ENCODE peak calls at places on chromosome 19, in six cellular contexts. M, Z, G, K, P and L are unnamed samples.

GRCh38 chr19:2289714-2290435 is 7.9 kb upstream of the PEAK3 start:
- DNase-seq in Z (no peak), G (no peak), P (no peak), M (no peak), K (peak), L (no peak)

GRCh38 chr19:9565900-9566705 is 18.2 kb downstream of the ZNF121 start:
- DNase-seq in Z (peak), K (no peak), M (peak), G (no peak), P (no peak), L (no peak)

GRCh38 chr19:32666084-32666483 is 8.9 kb downstream of the ANKRD27 start:
- DNase-seq in P (no peak), G (no peak), M (no peak), K (no peak), Z (no peak), L (no peak)

GRCh38 chr19:39845621-39846175 is 481 bp downstream of the FBL start:
- DNase-seq in Z (peak), K (peak), P (peak), M (no peak), G (no peak), L (no peak)

GRCh38 chr19:11013771-11014170 is 52.9 kb downstream of the SMARCA4 start:
- DNase-seq in K (no peak), G (no peak), P (no peak), M (no peak), Z (no peak), L (no peak)

GRCh38 chr19:4518345-4519171 is at the start of gene PLIN4:
- DNase-seq in M (peak), K (peak), G (peak), P (no peak), Z (peak), L (no peak)

GRCh38 chr19:2750739-2751437 is 11.1 kb upstream of the SLC39A3 start:
- DNase-seq in K (no peak), Z (no peak), G (no peak), P (no peak), M (no peak), L (no peak)

GRCh38 chr19:36963262-36963661 is 47.1 kb downstream of the ZNF568 start:
- DNase-seq in K (no peak), P (no peak), G (no peak), Z (no peak), M (no peak), L (no peak)

GRCh38 chr19:1251503-1252220 is 3.3 kb downstream of the MIDN start:
- DNase-seq in Z (no peak), K (no peak), M (no peak), G (no peak), P (no peak), L (no peak)

GRCh38 chr19:35641515-35642151 is at the start of gene ETV2:
- DNase-seq in Z (peak), M (peak), G (no peak), P (no peak), K (peak), L (no peak)

GRCh38 chr19:39032164-39032918 is at the start of gene FBXO27:
- DNase-seq in G (peak), K (peak), Z (peak), P (no peak), M (no peak), L (no peak)

GRCh38 chr19:42872608-42873007 is 6.9 kb downstream of the PSG1 start:
- DNase-seq in K (peak), G (no peak), P (no peak), Z (no peak), M (peak), L (no peak)

GRCh38 chr19:35135389-35135909 is 590 bp upstream of the LGI4 start:
- DNase-seq in Z (peak), K (peak), M (peak), G (peak), P (peak), L (no peak)

GRCh38 chr19:1248454-1249297 is at the start of gene MIDN:
- DNase-seq in P (no peak), K (peak), M (peak), G (peak), Z (peak), L (no peak)

GRCh38 chr19:32022044-32022945 is 323.1 kb upstream of the ZNF507 start:
- DNase-seq in G (no peak), P (no peak), Z (no peak), K (no peak), M (no peak), L (no peak)

GRCh38 chr19:48487944-48488343 is 18.8 kb downstream of the CYTH2 start:
- DNase-seq in Z (peak), P (peak), G (peak), K (peak), M (peak), L (peak)

GRCh38 chr19:51359294-51359693 is 6.9 kb downstream of the ETFB start:
- DNase-seq in K (peak), M (peak), G (no peak), P (no peak), Z (peak), L (peak)

GRCh38 chr19:12867120-12868099 is 13.8 kb downstream of the DNASE2 start:
- DNase-seq in P (no peak), K (peak), Z (peak), G (no peak), M (peak), L (no peak)

GRCh38 chr19:57103573-57104277 is 16.1 kb upstream of the USP29 start:
- DNase-seq in P (peak), G (peak), K (peak), Z (peak), M (peak), L (no peak)

GRCh38 chr19:39154626-39155100 is 29.1 kb downstream of the PAK4 start:
- DNase-seq in P (peak), Z (peak), G (no peak), K (no peak), M (no peak), L (no peak)

GRCh38 chr19:33905473-33905936 is 108.8 kb downstream of the KCTD15 start:
- DNase-seq in M (no peak), K (peak), P (no peak), Z (peak), G (no peak), L (no peak)

GRCh38 chr19:54881884-54882283 is 7.8 kb downstream of the FCAR start:
- DNase-seq in M (no peak), P (no peak), G (no peak), Z (no peak), K (no peak), L (no peak)

GRCh38 chr19:34265221-34265650 is 10.9 kb downstream of the GARRE1 start:
- DNase-seq in K (no peak), Z (no peak), M (no peak), P (no peak), G (no peak), L (no peak)

GRCh38 chr19:1172353-1173159 is 1.5 kb downstream of the SBNO2 start:
- DNase-seq in G (peak), Z (peak), K (peak), M (peak), P (no peak), L (no peak)

GRCh38 chr19:38952395-38953165 is 21.8 kb downstream of the MRPS12 start:
- DNase-seq in Z (peak), P (peak), K (peak), M (no peak), G (no peak), L (no peak)

GRCh38 chr19:11286312-11286974 is 9.5 kb upstream of the TSPAN16 start:
- DNase-seq in K (peak), Z (peak), M (peak), G (no peak), P (no peak), L (no peak)

GRCh38 chr19:36973021-36973843 is 57.1 kb downstream of the ZNF568 start:
- DNase-seq in K (peak), M (peak), P (no peak), G (peak), Z (peak), L (no peak)

GRCh38 chr19:44025217-44025936 is at the start of gene ZNF222:
- DNase-seq in P (peak), Z (peak), K (peak), M (peak), G (peak), L (peak)

GRCh38 chr19:16445238-16446107 is 26.3 kb downstream of the EPS15L1 start:
- DNase-seq in Z (no peak), K (peak), M (peak), P (no peak), G (no peak), L (no peak)

GRCh38 chr19:47111081-47111589 is 2.4 kb downstream of the ZC3H4 start:
- DNase-seq in Z (no peak), M (no peak), K (no peak), P (no peak), G (no peak), L (no peak)

GRCh38 chr19:58325623-58326022 is 1.2 kb upstream of the ZSCAN22 start:
- DNase-seq in G (no peak), K (peak), Z (no peak), M (peak), P (no peak), L (no peak)

GRCh38 chr19:1672038-1672768 is 19.8 kb upstream of the TCF3 start:
- DNase-seq in G (no peak), K (peak), M (peak), Z (peak), P (peak), L (no peak)

GRCh38 chr19:19820774-19821315 is 705 bp downstream of the ZNF506 start:
- DNase-seq in P (no peak), M (peak), G (no peak), Z (peak), K (no peak), L (no peak)

GRCh38 chr19:36775768-36776167 is 3.2 kb upstream of the ZNF850 start:
- DNase-seq in M (no peak), P (no peak), K (peak), Z (peak), G (peak), L (no peak)

GRCh38 chr19:4980087-4980486 is 11.2 kb downstream of the KDM4B start:
- DNase-seq in M (no peak), Z (peak), G (no peak), P (no peak), K (no peak), L (no peak)

GRCh38 chr19:35760711-35761349 is 2.9 kb downstream of the PROSER3 start:
- DNase-seq in K (peak), Z (no peak), G (no peak), P (no peak), M (no peak), L (no peak)

GRCh38 chr19:2424686-2425621 is 2.4 kb downstream of the TIMM13 start:
- DNase-seq in Z (peak), M (peak), P (no peak), G (peak), K (peak), L (peak)

GRCh38 chr19:47176627-47177090 is 46.0 kb downstream of the SAE1 start:
- DNase-seq in G (peak), P (no peak), K (peak), M (peak), Z (peak), L (peak)

DNA sequence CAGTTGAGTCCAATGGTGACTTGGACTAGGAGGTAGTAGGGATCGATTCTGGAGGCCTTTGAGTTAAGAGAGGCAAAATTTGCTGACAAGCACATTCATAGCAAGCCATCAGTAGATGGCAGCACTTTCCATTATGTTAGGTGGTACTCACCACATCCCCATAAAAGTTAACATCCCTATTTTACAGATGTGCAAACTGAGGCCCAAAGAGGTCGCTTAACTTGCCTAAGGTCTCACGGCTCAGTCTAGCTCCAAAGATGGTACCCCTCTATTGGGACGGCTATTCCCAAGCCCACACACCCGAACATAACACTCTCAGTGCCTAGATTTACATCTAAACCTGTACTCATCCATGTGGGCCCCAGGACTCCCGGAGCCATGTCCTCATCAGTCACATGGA is 21.5 kb upstream of the FOSB start:
- DNase-seq in K (peak), M (peak), Z (peak), G (no peak), P (no peak), L (no peak)
- TF ChIP-seq CTCF in K (peak), M (peak), Z (peak), G (no peak), P (peak), L (peak)

DNA sequence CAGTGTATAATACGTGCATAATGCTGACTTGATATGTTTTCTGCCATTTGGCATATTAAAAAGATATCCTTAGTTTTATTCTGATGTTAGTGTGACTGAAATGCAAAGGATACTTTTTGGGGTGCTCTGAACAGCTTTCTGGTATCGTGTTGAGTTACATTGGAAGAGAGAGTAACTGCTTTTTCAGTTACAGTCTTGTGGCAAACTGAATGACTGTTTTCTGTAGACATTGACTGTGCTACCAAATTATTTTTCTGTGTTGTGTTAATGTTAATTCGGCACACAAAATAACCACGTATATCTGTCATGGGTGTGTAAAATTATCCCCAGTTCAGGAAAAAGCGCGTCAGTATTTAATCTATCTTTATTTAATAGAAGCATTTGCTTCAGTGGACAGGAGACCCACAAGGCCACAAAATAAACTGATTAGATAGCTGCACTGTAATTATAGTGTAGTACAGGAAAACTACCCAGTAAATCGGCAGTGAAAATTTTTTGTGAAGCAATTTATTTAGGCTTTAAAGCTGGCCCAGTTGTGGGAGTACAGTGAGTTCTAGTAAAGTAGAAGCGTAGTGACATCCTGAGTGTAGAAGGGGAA is 2.5 kb downstream of the URI1 start:
- DNase-seq in Z (no peak), G (no peak), P (no peak), K (no peak), M (no peak), L (no peak)
- H3K4me3 ChIP-seq in Z (no peak), G (no peak), P (no peak), K (peak), M (no peak), L (no peak)

DNA sequence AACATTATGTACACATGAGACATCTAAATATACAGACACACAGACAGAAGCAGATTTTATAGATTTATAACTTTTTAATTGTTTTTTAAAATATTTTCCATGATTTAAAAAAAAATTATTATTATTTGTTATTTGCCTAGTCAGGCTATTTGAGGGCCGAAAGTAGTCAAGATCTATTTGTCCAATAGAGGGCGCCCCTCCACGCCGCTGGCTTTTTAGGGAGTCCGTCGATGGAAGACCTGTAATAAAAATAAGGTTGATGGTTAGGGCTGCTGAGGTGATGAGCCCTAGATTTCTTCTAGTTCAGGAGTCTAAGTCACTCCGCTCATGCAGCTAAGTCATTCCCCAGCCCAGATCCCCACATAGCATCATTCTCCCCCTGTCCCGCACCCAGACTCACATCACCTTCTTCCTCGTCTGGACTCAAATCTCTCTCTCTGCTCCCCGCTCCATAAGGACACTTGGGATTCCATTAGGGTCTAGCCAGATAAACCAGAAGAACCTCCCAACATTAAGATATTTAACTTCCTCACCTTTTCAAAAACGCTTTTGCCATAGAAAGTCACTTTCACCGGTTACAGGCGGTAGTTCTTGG is 33.9 kb upstream of the CEACAM21 start:
- DNase-seq in G (peak), M (peak), K (peak), Z (peak), P (peak), L (no peak)
- TF ChIP-seq CTCF in G (peak), M (peak), K (peak), Z (peak), P (peak), L (peak)

GRCh38 chr19:7699422-7700127 is 2.4 kb downstream of the FCER2 start:
- DNase-seq in K (peak), Z (no peak), M (peak), P (no peak), G (no peak), L (no peak)
- H3K4me3 ChIP-seq in K (no peak), Z (no peak), M (no peak), P (no peak), G (no peak), L (no peak)

DNA sequence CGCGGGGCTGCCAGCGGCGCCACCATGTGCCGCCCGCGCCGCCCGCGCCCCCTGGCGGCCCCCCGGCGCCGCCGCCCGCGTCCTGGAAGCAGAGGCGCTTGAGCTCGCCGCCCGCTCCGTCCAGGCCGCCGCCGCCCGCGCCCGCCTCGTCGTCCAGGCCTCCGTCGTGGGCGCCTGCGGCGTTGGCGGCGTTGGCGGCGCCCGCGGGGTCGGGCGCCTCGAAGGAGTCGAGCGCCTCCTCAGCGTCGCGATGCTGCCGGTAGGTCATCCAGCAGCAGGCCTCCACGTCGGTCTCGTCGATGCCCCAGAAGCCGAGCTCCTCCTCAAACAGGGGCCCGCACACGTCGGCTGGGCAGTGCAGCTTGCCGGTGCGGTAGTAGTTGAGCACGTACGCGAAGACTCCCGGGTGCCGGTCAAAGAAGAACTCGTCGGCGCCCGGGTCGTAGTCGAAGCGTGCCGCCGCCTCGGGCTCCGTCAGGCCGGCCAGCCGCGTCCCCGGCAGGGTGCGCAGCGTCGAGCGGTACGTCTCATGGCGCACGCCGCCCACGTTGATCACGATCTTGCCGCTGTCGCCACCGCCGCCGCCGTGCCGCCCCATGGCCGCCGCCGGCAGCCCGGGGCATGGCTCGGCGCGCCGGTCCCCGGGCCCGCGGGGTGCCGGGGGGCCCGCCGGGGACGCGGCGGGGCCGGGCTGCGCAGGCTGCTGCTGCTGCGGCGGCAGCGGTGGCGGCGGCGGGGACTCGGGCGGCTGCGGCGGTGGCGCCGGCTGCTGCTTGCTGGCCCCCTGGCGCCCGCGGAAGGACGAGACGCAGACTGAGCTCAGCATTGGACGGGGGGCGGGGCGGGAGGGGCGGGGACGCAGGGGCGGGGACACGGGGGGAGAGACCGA is 676 bp downstream of the KCNC3 start:
- DNase-seq in M (no peak), K (peak), Z (no peak), P (no peak), G (no peak), L (no peak)
- TF ChIP-seq CTCF in M (no peak), K (no peak), Z (no peak), P (peak), G (no peak), L (peak)

GRCh38 chr19:53874384-53874995 is 6.8 kb downstream of the MYADM start:
- DNase-seq in M (no peak), K (no peak), Z (no peak), P (no peak), G (no peak), L (no peak)
- H3K4me3 ChIP-seq in M (no peak), K (no peak), Z (no peak), P (no peak), G (no peak), L (no peak)

GRCh38 chr19:14089412-14089661 is 1.2 kb downstream of the SAMD1 start:
- DNase-seq in Z (peak), P (no peak), K (peak), M (peak), G (no peak), L (no peak)
- TF ChIP-seq CTCF in Z (peak), P (no peak), K (no peak), M (no peak), G (no peak), L (no peak)

GRCh38 chr19:15316498-15316897 is 15.8 kb downstream of the BRD4 start:
- DNase-seq in K (peak), Z (no peak), M (no peak), G (no peak), P (no peak), L (no peak)
- H3K4me3 ChIP-seq in K (no peak), Z (no peak), M (no peak), G (no peak), P (no peak), L (no peak)